ENCODE peak calls at places on chromosomes 11 and 22, in ten cellular contexts. One of them, this sample, is unnamed.

GRCh38 chr11:98793276-98793675 is 227.5 kb upstream of the CNTN5 start:
- DNase-seq in RWPE1: no peak
- DNase-seq in astrocyte: no peak
- DNase-seq in kidney: no peak
- DNase-seq in ovary: no peak
- DNase-seq in GM23338: no peak
- DNase-seq in cardiac fibroblast: no peak
- DNase-seq in psoas muscle: no peak
- DNase-seq in fibroblast of the aortic adventitia: no peak
- DNase-seq in transverse colon: no peak
- DNase-seq in this sample: no peak

GRCh38 chr11:10298342-10298741 is 4.3 kb upstream of the SBF2 start:
- DNase-seq in RWPE1: no peak
- DNase-seq in astrocyte: peak
- DNase-seq in kidney: no peak
- DNase-seq in ovary: no peak
- DNase-seq in GM23338: no peak
- DNase-seq in cardiac fibroblast: peak
- DNase-seq in psoas muscle: no peak
- DNase-seq in fibroblast of the aortic adventitia: peak
- DNase-seq in transverse colon: no peak
- DNase-seq in this sample: no peak

GRCh38 chr11:111797145-111797581 is 31.0 kb upstream of the PPP2R1B start:
- DNase-seq in RWPE1: no peak
- DNase-seq in astrocyte: peak
- DNase-seq in kidney: no peak
- DNase-seq in ovary: no peak
- DNase-seq in GM23338: no peak
- DNase-seq in cardiac fibroblast: peak
- DNase-seq in psoas muscle: no peak
- DNase-seq in fibroblast of the aortic adventitia: peak
- DNase-seq in transverse colon: peak
- DNase-seq in this sample: no peak

GRCh38 chr22:32949719-32950118 is 108.5 kb downstream of the SYN3 start:
- DNase-seq in RWPE1: no peak
- DNase-seq in astrocyte: no peak
- DNase-seq in kidney: no peak
- DNase-seq in ovary: no peak
- DNase-seq in GM23338: no peak
- DNase-seq in cardiac fibroblast: peak
- DNase-seq in psoas muscle: no peak
- DNase-seq in fibroblast of the aortic adventitia: peak
- DNase-seq in transverse colon: no peak
- DNase-seq in this sample: no peak

GRCh38 chr11:10307411-10308207 is 2.7 kb downstream of the ADM start:
- DNase-seq in RWPE1: peak
- DNase-seq in astrocyte: peak
- DNase-seq in kidney: peak
- DNase-seq in ovary: peak
- DNase-seq in GM23338: peak
- DNase-seq in cardiac fibroblast: peak
- DNase-seq in psoas muscle: peak
- DNase-seq in fibroblast of the aortic adventitia: peak
- DNase-seq in transverse colon: peak
- DNase-seq in this sample: peak

GRCh38 chr22:42905702-42906183 is 48.7 kb upstream of the ARFGAP3 start:
- DNase-seq in RWPE1: no peak
- DNase-seq in astrocyte: no peak
- DNase-seq in kidney: peak
- DNase-seq in ovary: peak
- DNase-seq in GM23338: no peak
- DNase-seq in cardiac fibroblast: no peak
- DNase-seq in psoas muscle: peak
- DNase-seq in fibroblast of the aortic adventitia: no peak
- DNase-seq in transverse colon: peak
- DNase-seq in this sample: peak

GRCh38 chr11:134267966-134268365 is 8.2 kb upstream of the GLB1L3 start:
- DNase-seq in RWPE1: no peak
- DNase-seq in astrocyte: peak
- DNase-seq in kidney: no peak
- DNase-seq in ovary: no peak
- DNase-seq in GM23338: no peak
- DNase-seq in cardiac fibroblast: no peak
- DNase-seq in psoas muscle: no peak
- DNase-seq in fibroblast of the aortic adventitia: no peak
- DNase-seq in transverse colon: no peak
- DNase-seq in this sample: no peak

GRCh38 chr11:124762624-124763155 is 600 bp upstream of the ESAM start:
- DNase-seq in RWPE1: no peak
- DNase-seq in astrocyte: no peak
- DNase-seq in kidney: peak
- DNase-seq in ovary: no peak
- DNase-seq in GM23338: no peak
- DNase-seq in cardiac fibroblast: no peak
- DNase-seq in psoas muscle: no peak
- DNase-seq in fibroblast of the aortic adventitia: no peak
- DNase-seq in transverse colon: peak
- DNase-seq in this sample: peak

GRCh38 chr11:57791321-57792059 is 29.9 kb downstream of the CTNND1 start:
- DNase-seq in RWPE1: no peak
- DNase-seq in astrocyte: no peak
- DNase-seq in kidney: peak
- DNase-seq in ovary: no peak
- DNase-seq in GM23338: no peak
- DNase-seq in cardiac fibroblast: no peak
- DNase-seq in psoas muscle: no peak
- DNase-seq in fibroblast of the aortic adventitia: no peak
- DNase-seq in transverse colon: peak
- DNase-seq in this sample: no peak

GRCh38 chr22:23077627-23078461 is 7.5 kb downstream of the GNAZ start:
- DNase-seq in RWPE1: no peak
- DNase-seq in astrocyte: no peak
- DNase-seq in kidney: no peak
- DNase-seq in ovary: no peak
- DNase-seq in GM23338: no peak
- DNase-seq in cardiac fibroblast: no peak
- DNase-seq in psoas muscle: no peak
- DNase-seq in fibroblast of the aortic adventitia: no peak
- DNase-seq in transverse colon: no peak
- DNase-seq in this sample: peak

GRCh38 chr11:122153746-122154145 is 37.7 kb upstream of the BLID start:
- DNase-seq in RWPE1: no peak
- DNase-seq in astrocyte: no peak
- DNase-seq in kidney: no peak
- DNase-seq in ovary: no peak
- DNase-seq in GM23338: no peak
- DNase-seq in cardiac fibroblast: no peak
- DNase-seq in psoas muscle: no peak
- DNase-seq in fibroblast of the aortic adventitia: no peak
- DNase-seq in transverse colon: no peak
- DNase-seq in this sample: no peak

GRCh38 chr22:38309614-38310517 is 7.4 kb downstream of the CSNK1E start:
- DNase-seq in RWPE1: no peak
- DNase-seq in astrocyte: no peak
- DNase-seq in kidney: no peak
- DNase-seq in ovary: no peak
- DNase-seq in GM23338: no peak
- DNase-seq in cardiac fibroblast: peak
- DNase-seq in psoas muscle: peak
- DNase-seq in fibroblast of the aortic adventitia: peak
- DNase-seq in transverse colon: no peak
- DNase-seq in this sample: no peak

GRCh38 chr11:61684870-61685610 is 4.8 kb downstream of the DAGLA start:
- DNase-seq in RWPE1: no peak
- DNase-seq in astrocyte: peak
- DNase-seq in kidney: peak
- DNase-seq in ovary: no peak
- DNase-seq in GM23338: no peak
- DNase-seq in cardiac fibroblast: no peak
- DNase-seq in psoas muscle: peak
- DNase-seq in fibroblast of the aortic adventitia: no peak
- DNase-seq in transverse colon: no peak
- DNase-seq in this sample: no peak

GRCh38 chr22:44765571-44766285 is 13.4 kb downstream of the ARHGAP8 start:
- DNase-seq in RWPE1: no peak
- DNase-seq in astrocyte: peak
- DNase-seq in kidney: peak
- DNase-seq in ovary: no peak
- DNase-seq in GM23338: no peak
- DNase-seq in cardiac fibroblast: no peak
- DNase-seq in psoas muscle: no peak
- DNase-seq in fibroblast of the aortic adventitia: no peak
- DNase-seq in transverse colon: no peak
- DNase-seq in this sample: peak

GRCh38 chr11:114151631-114152030 is 92.1 kb downstream of the ZBTB16 start:
- DNase-seq in RWPE1: no peak
- DNase-seq in astrocyte: no peak
- DNase-seq in kidney: no peak
- DNase-seq in ovary: no peak
- DNase-seq in GM23338: no peak
- DNase-seq in cardiac fibroblast: no peak
- DNase-seq in psoas muscle: no peak
- DNase-seq in fibroblast of the aortic adventitia: no peak
- DNase-seq in transverse colon: no peak
- DNase-seq in this sample: no peak

GRCh38 chr11:2510626-2511402 is 66.0 kb downstream of the KCNQ1 start:
- DNase-seq in RWPE1: no peak
- DNase-seq in astrocyte: no peak
- DNase-seq in kidney: peak
- DNase-seq in ovary: no peak
- DNase-seq in GM23338: no peak
- DNase-seq in cardiac fibroblast: no peak
- DNase-seq in psoas muscle: peak
- DNase-seq in fibroblast of the aortic adventitia: peak
- DNase-seq in transverse colon: peak
- DNase-seq in this sample: no peak

GRCh38 chr11:12266943-12267342 is 110.4 kb upstream of the PARVA start:
- DNase-seq in RWPE1: no peak
- DNase-seq in astrocyte: no peak
- DNase-seq in kidney: no peak
- DNase-seq in ovary: no peak
- DNase-seq in GM23338: peak
- DNase-seq in cardiac fibroblast: no peak
- DNase-seq in psoas muscle: no peak
- DNase-seq in fibroblast of the aortic adventitia: no peak
- DNase-seq in transverse colon: no peak
- DNase-seq in this sample: no peak

GRCh38 chr22:42284643-42285181 is 14.3 kb upstream of the TCF20 start:
- DNase-seq in RWPE1: no peak
- DNase-seq in astrocyte: no peak
- DNase-seq in kidney: peak
- DNase-seq in ovary: no peak
- DNase-seq in GM23338: no peak
- DNase-seq in cardiac fibroblast: no peak
- DNase-seq in psoas muscle: peak
- DNase-seq in fibroblast of the aortic adventitia: no peak
- DNase-seq in transverse colon: no peak
- DNase-seq in this sample: no peak

GRCh38 chr11:93329936-93330445 is 551 bp upstream of the DEUP1 start:
- DNase-seq in RWPE1: peak
- DNase-seq in astrocyte: peak
- DNase-seq in kidney: no peak
- DNase-seq in ovary: no peak
- DNase-seq in GM23338: peak
- DNase-seq in cardiac fibroblast: no peak
- DNase-seq in psoas muscle: no peak
- DNase-seq in fibroblast of the aortic adventitia: no peak
- DNase-seq in transverse colon: no peak
- DNase-seq in this sample: peak

GRCh38 chr22:19910180-19910744 is 31.3 kb upstream of the COMT start:
- DNase-seq in RWPE1: no peak
- DNase-seq in astrocyte: no peak
- DNase-seq in kidney: no peak
- DNase-seq in ovary: no peak
- DNase-seq in GM23338: no peak
- DNase-seq in cardiac fibroblast: no peak
- DNase-seq in psoas muscle: no peak
- DNase-seq in fibroblast of the aortic adventitia: no peak
- DNase-seq in transverse colon: no peak
- DNase-seq in this sample: no peak
- TF ChIP-seq CTCF in RWPE1: peak
- TF ChIP-seq CTCF in astrocyte: no peak
- TF ChIP-seq CTCF in kidney: no peak
- TF ChIP-seq CTCF in ovary: no peak
- TF ChIP-seq CTCF in GM23338: no peak
- TF ChIP-seq CTCF in cardiac fibroblast: no peak
- TF ChIP-seq CTCF in psoas muscle: no peak
- TF ChIP-seq CTCF in fibroblast of the aortic adventitia: no peak
- TF ChIP-seq CTCF in transverse colon: no peak
- TF ChIP-seq CTCF in this sample: no peak

GRCh38 chr22:47328550-47329243 is 566.2 kb downstream of the TBC1D22A start:
- DNase-seq in RWPE1: peak
- DNase-seq in astrocyte: peak
- DNase-seq in kidney: no peak
- DNase-seq in ovary: peak
- DNase-seq in GM23338: no peak
- DNase-seq in cardiac fibroblast: peak
- DNase-seq in psoas muscle: peak
- DNase-seq in fibroblast of the aortic adventitia: peak
- DNase-seq in transverse colon: no peak
- DNase-seq in this sample: no peak
- TF ChIP-seq CTCF in RWPE1: no peak
- TF ChIP-seq CTCF in astrocyte: no peak
- TF ChIP-seq CTCF in kidney: no peak
- TF ChIP-seq CTCF in ovary: no peak
- TF ChIP-seq CTCF in GM23338: no peak
- TF ChIP-seq CTCF in cardiac fibroblast: no peak
- TF ChIP-seq CTCF in psoas muscle: no peak
- TF ChIP-seq CTCF in fibroblast of the aortic adventitia: no peak
- TF ChIP-seq CTCF in transverse colon: no peak
- TF ChIP-seq CTCF in this sample: no peak

GRCh38 chr11:8688414-8689362 is 6.1 kb downstream of the RPL27A start:
- DNase-seq in RWPE1: peak
- DNase-seq in astrocyte: peak
- DNase-seq in kidney: peak
- DNase-seq in ovary: peak
- DNase-seq in GM23338: peak
- DNase-seq in cardiac fibroblast: peak
- DNase-seq in psoas muscle: peak
- DNase-seq in fibroblast of the aortic adventitia: peak
- DNase-seq in transverse colon: peak
- DNase-seq in this sample: peak
- TF ChIP-seq CTCF in RWPE1: no peak
- TF ChIP-seq CTCF in astrocyte: no peak
- TF ChIP-seq CTCF in kidney: no peak
- TF ChIP-seq CTCF in ovary: no peak
- TF ChIP-seq CTCF in GM23338: no peak
- TF ChIP-seq CTCF in cardiac fibroblast: peak
- TF ChIP-seq CTCF in psoas muscle: peak
- TF ChIP-seq CTCF in fibroblast of the aortic adventitia: no peak
- TF ChIP-seq CTCF in transverse colon: peak
- TF ChIP-seq CTCF in this sample: no peak

DNA sequence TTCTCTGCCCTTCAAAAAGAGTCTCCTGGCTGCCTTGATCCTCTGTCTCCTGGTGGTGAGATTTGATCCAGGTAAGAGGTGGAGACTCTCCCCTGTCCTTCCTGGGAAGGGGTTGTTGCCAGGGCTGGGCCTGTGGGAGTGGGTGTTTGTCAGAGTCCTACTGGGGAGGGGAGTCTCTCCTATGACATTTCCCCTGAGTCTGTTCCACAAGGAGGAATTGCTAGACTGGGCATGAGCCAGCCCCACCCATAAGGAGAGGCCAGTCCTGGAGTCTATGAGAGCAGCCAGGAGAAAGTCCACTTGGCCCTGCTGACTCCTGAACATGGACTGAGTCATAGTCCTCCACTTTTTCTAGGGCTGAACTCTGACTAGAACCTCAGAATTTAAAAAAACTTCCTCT is 7.4 kb downstream of the PEX26 start:
- DNase-seq in RWPE1: no peak
- DNase-seq in astrocyte: no peak
- DNase-seq in kidney: no peak
- DNase-seq in ovary: no peak
- DNase-seq in GM23338: no peak
- DNase-seq in cardiac fibroblast: peak
- DNase-seq in psoas muscle: no peak
- DNase-seq in fibroblast of the aortic adventitia: peak
- DNase-seq in transverse colon: peak
- DNase-seq in this sample: no peak
- TF ChIP-seq CTCF in RWPE1: no peak
- TF ChIP-seq CTCF in astrocyte: no peak
- TF ChIP-seq CTCF in kidney: no peak
- TF ChIP-seq CTCF in ovary: no peak
- TF ChIP-seq CTCF in GM23338: no peak
- TF ChIP-seq CTCF in cardiac fibroblast: no peak
- TF ChIP-seq CTCF in psoas muscle: no peak
- TF ChIP-seq CTCF in fibroblast of the aortic adventitia: no peak
- TF ChIP-seq CTCF in transverse colon: no peak
- TF ChIP-seq CTCF in this sample: no peak